ENCODE peak calls at places on chromosomes 11 and 22, in eight cellular contexts. Y, P, L, T, E, Z, Q and I are unnamed samples.

GRCh38 chr22:50340157-50340879 is 2.8 kb upstream of the PPP6R2 start:
- DNase-seq in P (peak), Y (no peak), E (no peak), Q (no peak), L (peak), Z (no peak), T (no peak), I (no peak)

GRCh38 chr11:125564357-125564756 is 4.9 kb upstream of the EI24 start:
- DNase-seq in Q (no peak), P (no peak), Y (no peak), L (no peak), Z (no peak), E (no peak), T (no peak), I (no peak)

GRCh38 chr11:92779746-92780145 is 189.7 kb upstream of the MTNR1B start:
- DNase-seq in T (no peak), P (no peak), Y (no peak), L (no peak), E (no peak), Q (no peak), Z (no peak), I (no peak)

GRCh38 chr11:89491141-89491690 is at the start of gene NOX4:
- DNase-seq in T (no peak), Q (no peak), Z (peak), L (peak), Y (peak), P (no peak), E (no peak), I (no peak)

GRCh38 chr11:115080923-115081322 is 402.6 kb downstream of the NXPE2 start:
- DNase-seq in E (no peak), T (no peak), Q (no peak), P (no peak), Z (no peak), Y (no peak), L (no peak), I (no peak)

GRCh38 chr22:36305813-36306212 is 52.9 kb downstream of the APOL1 start:
- DNase-seq in Q (no peak), E (no peak), L (no peak), Z (no peak), Y (no peak), T (no peak), P (no peak), I (no peak)

GRCh38 chr22:36156515-36157419 is 3.8 kb downstream of the APOL3 start:
- DNase-seq in L (peak), Z (peak), P (no peak), E (peak), Y (peak), T (no peak), Q (peak), I (no peak)

GRCh38 chr22:47629273-47629711 is 866.8 kb downstream of the TBC1D22A start:
- DNase-seq in Y (no peak), T (no peak), L (no peak), E (no peak), P (no peak), Q (no peak), Z (no peak), I (no peak)

GRCh38 chr22:31490496-31490925 is 869 bp upstream of the EIF4ENIF1 start:
- DNase-seq in Z (peak), Y (peak), P (peak), L (peak), Q (peak), E (no peak), T (peak), I (peak)

GRCh38 chr11:110200241-110200640 is 96.2 kb downstream of the RDX start:
- DNase-seq in E (no peak), Z (no peak), Y (peak), Q (no peak), L (peak), P (no peak), T (no peak), I (no peak)

GRCh38 chr11:66327171-66328035 is 8.8 kb downstream of the RIN1 start:
- DNase-seq in Z (no peak), E (no peak), L (peak), T (no peak), Q (no peak), Y (peak), P (no peak), I (no peak)

GRCh38 chr11:65551572-65552398 is 6.4 kb downstream of the LTBP3 start:
- DNase-seq in Z (peak), Q (no peak), E (no peak), Y (peak), P (peak), T (peak), L (peak), I (peak)

GRCh38 chr11:121459413-121460041 is 6.8 kb upstream of the SORL1-AS1 start:
- DNase-seq in T (no peak), P (no peak), L (no peak), Z (no peak), Y (no peak), E (no peak), Q (no peak), I (no peak)

GRCh38 chr22:44583854-44584253 is 85.8 kb upstream of the RTL6 start:
- DNase-seq in Z (no peak), Q (no peak), P (no peak), E (no peak), Y (no peak), T (no peak), L (no peak), I (no peak)

GRCh38 chr11:80424012-80424695 is 983.3 kb upstream of the TENM4 start:
- DNase-seq in L (no peak), E (no peak), T (no peak), P (no peak), Z (no peak), Y (no peak), Q (no peak), I (no peak)